ENCODE peak calls at places on chromosomes 6 and 20, in five cellular contexts. R is HEK293T, I is GM12878, F is HepG2, H is H1. T is an unnamed sample.

GRCh38 chr6:71383891-71384489 is 95.4 kb downstream of the OGFRL1 start:
- DNase-seq in H (no peak), R (peak; percentile 14), F (peak; percentile 15), I (no peak), T (no peak)

GRCh38 chr6:31144970-31145340 is 6.1 kb upstream of the PSORS1C2 start:
- DNase-seq in F (no peak), I (no peak), R (no peak), H (no peak), T (no peak)

GRCh38 chr6:79737172-79737571 is 106.0 kb downstream of the SH3BGRL2 start:
- DNase-seq in I (no peak), R (no peak), H (no peak), F (no peak), T (no peak)

GRCh38 chr6:5199203-5200101 is 61.3 kb downstream of the LYRM4 start:
- DNase-seq in F (no peak), H (no peak), R (no peak), I (no peak), T (no peak)

GRCh38 chr20:17576215-17576614 is 6.3 kb downstream of the DSTN start:
- DNase-seq in I (no peak), R (no peak), H (no peak), F (no peak), T (no peak)

GRCh38 chr6:15244605-15245360 is 1.1 kb upstream of the JARID2 start:
- DNase-seq in R (peak; percentile 46), F (peak; percentile 55), I (no peak), H (no peak), T (no peak)

GRCh38 chr6:49341869-49342268 is 121.2 kb downstream of the MMUT start:
- DNase-seq in R (no peak), F (no peak), I (no peak), H (no peak), T (no peak)

GRCh38 chr6:158996863-158997262 is 3.1 kb downstream of the RSPH3 start:
- DNase-seq in F (no peak), I (no peak), R (no peak), H (no peak), T (no peak)

GRCh38 chr20:62873280-62873679 is 11.7 kb upstream of the TCFL5 start:
- DNase-seq in F (no peak), H (no peak), R (no peak), I (no peak), T (no peak)

GRCh38 chr6:158677906-158678305 is 28.1 kb downstream of the SYTL3 start:
- DNase-seq in F (no peak), R (no peak), I (no peak), H (no peak), T (no peak)

GRCh38 chr20:48750941-48751620 is 76.7 kb downstream of the PREX1 start:
- DNase-seq in H (peak; percentile 78), F (no peak), I (no peak), R (no peak), T (peak; percentile 88)

GRCh38 chr6:129748212-129748900 is 38.4 kb upstream of the ARHGAP18 start:
- DNase-seq in F (peak; percentile 79), H (no peak), I (peak; percentile 82), R (no peak), T (no peak)

GRCh38 chr6:33683576-33684427 is 27.7 kb downstream of the UQCC2 start:
- DNase-seq in I (no peak), R (no peak), H (no peak), F (no peak), T (no peak)

GRCh38 chr6:117167520-117168271 is 97.7 kb upstream of the VGLL2 start:
- DNase-seq in H (no peak), R (peak; percentile 25), F (no peak), I (no peak), T (no peak)

GRCh38 chr6:91018586-91018985 is 431.7 kb upstream of the MAP3K7 start:
- DNase-seq in I (no peak), F (no peak), H (no peak), R (no peak), T (no peak)

GRCh38 chr20:36399147-36399968 is 93.2 kb downstream of the DLGAP4 start:
- DNase-seq in H (peak; percentile 78), R (peak; percentile 80), F (peak; percentile 88), I (no peak), T (peak; percentile 83)

GRCh38 chr6:14919038-14919437 is 326.8 kb upstream of the JARID2 start:
- DNase-seq in R (no peak), H (no peak), I (no peak), F (no peak), T (no peak)

GRCh38 chr20:31841928-31842327 is 3.5 kb downstream of the FOXS1 start:
- DNase-seq in R (no peak), F (peak; percentile 38), I (no peak), H (no peak), T (no peak)

GRCh38 chr6:46789434-46790358 is 3.5 kb upstream of the MEP1A start:
- DNase-seq in R (no peak), H (no peak), F (peak; percentile 54), I (no peak), T (no peak)

GRCh38 chr20:8361008-8361652 is 229.1 kb downstream of the PLCB1 start:
- DNase-seq in H (no peak), F (no peak), R (no peak), I (peak; percentile 17), T (no peak)

GRCh38 chr6:135181333-135182119 is 418 bp downstream of the MYB start:
- DNase-seq in R (peak; percentile 33), I (no peak), H (no peak), F (no peak), T (no peak)

GRCh38 chr6:1703091-1703855 is 93.6 kb downstream of the FOXC1 start:
- DNase-seq in F (no peak), I (no peak), R (no peak), H (no peak), T (no peak)

GRCh38 chr6:15033850-15034203 is 212.0 kb upstream of the JARID2 start:
- DNase-seq in F (no peak), I (no peak), H (no peak), R (no peak), T (no peak)

DNA sequence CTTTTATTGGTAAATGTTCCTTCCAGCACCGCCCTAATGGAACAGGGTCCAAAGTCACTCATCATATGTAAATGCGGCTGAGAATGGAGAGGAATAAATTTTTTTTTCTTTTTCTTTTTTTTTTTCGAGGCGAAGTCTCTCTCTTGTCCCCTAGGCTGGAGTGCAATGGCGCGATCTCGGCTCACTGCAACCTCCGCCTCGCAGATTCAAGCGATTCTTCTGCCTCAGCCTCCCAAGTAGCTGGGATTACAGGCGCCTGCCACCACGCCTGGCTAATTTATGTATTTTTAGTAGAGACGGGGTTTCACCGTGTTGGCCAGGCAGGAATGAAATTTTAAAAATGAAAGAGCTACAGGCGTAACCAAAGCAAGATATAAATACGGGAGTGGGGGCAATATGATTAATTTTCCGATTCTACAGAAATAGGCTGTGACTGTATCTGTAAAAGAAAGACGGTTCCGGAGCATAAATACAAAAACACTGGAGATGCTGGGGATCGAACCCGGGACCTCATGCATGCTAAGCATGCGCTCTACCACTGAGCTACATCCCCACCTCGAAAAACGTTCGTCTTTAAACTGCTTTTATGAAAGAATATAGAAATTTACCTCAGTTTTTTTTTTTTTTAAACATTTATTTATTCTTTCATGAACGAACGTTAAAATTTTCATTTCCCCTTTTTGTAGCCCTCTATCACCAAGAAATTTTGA is 132.2 kb downstream of the GPX5 start:
- DNase-seq in I (peak; percentile 44), H (no peak), F (peak; percentile 61), R (peak; percentile 65), T (no peak)
- TF ChIP-seq SUZ12 in I (no peak), H (no peak), F (no peak), R (no peak), T (no peak)

GRCh38 chr20:50857348-50857747 is 62.5 kb downstream of the BCAS4 start:
- DNase-seq in H (no peak), I (no peak), F (no peak), R (no peak), T (no peak)
- TF ChIP-seq SUZ12 in H (no peak), I (no peak), F (no peak), R (no peak), T (no peak)

DNA sequence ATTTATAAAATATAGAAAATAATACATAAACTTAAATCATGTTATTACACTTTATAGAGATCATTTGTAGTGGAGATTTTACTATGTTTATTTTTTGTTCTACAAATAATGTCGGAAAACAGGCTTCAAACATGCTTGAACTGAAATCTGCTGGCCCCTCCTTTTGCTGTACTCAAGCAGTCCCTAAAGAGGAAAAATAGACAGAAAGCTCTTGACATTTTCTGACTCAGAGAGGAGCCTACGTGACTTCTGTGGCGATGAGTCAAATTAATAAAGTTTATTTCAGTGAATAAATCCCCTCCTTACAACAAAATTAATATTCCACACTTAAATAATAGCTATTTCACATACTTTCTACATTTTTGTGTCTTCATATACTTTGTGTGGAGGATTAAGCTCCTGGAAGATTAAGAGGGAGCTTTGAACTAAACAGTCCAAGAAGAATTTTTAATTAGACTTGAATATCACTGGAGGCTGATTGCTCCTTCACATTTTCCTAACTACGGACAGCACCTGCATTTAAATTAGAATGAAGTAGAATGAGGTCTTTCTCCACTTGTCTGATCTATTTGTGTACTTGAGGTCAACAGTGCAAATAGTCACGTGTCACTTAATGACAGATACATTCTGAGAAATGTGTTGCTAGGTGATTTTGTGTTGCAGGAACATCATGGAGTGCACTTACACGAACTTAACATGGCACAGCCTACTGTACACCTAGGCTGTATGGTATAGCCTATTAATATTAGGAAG is 1.7 kb upstream of the TREM1 start:
- DNase-seq in F (peak; percentile 47), R (no peak), H (no peak), I (no peak), T (no peak)
- TF ChIP-seq SUZ12 in F (no peak), R (no peak), H (no peak), I (no peak), T (no peak)

GRCh38 chr6:112221561-112221960 is 32.8 kb downstream of the LAMA4 start:
- DNase-seq in R (no peak), H (no peak), I (no peak), F (no peak), T (no peak)

GRCh38 chr6:112215901-112216300 is 38.5 kb downstream of the LAMA4 start:
- DNase-seq in I (no peak), F (no peak), H (no peak), R (no peak), T (no peak)

GRCh38 chr6:112214749-112215269 is 39.6 kb downstream of the LAMA4 start:
- DNase-seq in I (no peak), H (no peak), F (peak; percentile 58), R (no peak), T (no peak)

GRCh38 chr6:112218563-112218962 is 35.8 kb downstream of the LAMA4 start:
- DNase-seq in I (no peak), H (no peak), F (no peak), R (no peak), T (no peak)

DNA sequence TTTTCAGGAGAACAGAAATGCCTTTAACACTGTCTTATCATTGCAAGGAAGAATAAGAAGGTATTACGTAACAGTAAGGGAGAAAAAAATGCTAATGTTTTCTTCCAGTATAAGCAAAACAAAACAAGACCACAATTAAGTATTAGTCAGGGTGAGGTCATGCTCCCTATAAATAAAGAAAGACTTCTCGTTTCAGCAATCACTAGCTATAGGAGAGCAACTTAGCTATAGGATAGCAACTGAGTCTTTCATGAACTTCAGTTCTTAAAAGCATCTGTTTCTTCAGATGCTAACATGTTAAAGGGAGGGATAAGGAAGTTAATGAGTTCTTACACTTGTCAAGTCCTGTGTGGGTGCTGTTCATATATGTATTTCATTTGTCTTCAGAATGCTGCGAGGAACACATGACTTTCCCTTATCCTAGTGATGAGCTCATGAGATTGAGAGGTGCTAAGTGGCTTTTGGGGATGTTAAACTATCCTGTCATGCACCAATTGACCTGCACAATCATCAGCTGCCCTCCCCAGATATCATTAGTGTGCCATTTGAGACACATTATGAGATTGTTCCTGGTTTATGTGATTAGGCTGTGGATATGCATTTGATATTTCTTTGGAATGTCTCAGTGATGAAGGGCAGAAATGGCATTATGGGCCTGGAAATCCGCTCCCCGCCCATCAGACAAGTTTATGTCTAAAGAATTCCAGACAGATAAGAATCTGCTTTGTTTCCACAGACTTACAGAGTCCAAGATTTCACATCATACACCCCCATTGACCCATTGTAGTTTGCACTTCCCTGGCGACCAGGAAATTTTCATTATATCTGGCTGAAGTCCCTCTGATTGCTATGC is 37.4 kb downstream of the LAMA4 start:
- DNase-seq in H (no peak), I (no peak), R (no peak), F (no peak), T (no peak)
- TF ChIP-seq SUZ12 in H (no peak), I (no peak), R (no peak), F (no peak), T (no peak)